ENCODE peak calls at places on chromosomes 13 and 19, in eight cellular contexts. P, Z, W, K, R, X, U and I are unnamed samples. For H3K27me3 and H3K36me3, the result is how much of the 10 kb centered on the place peaks cover.

GRCh38 chr13:28820099-28821051 is at the start of gene MTUS2:
- DNase-seq in P (peak), Z (no peak), W (peak), K (no peak), R (peak), X (no peak), U (no peak), I (peak)

GRCh38 chr13:20351279-20352022 is 119.3 kb upstream of the GJB6 start:
- DNase-seq in P (no peak), Z (peak), W (peak), K (no peak), R (no peak), X (no peak), U (no peak), I (no peak)

GRCh38 chr19:359653-359925 is 15.0 kb upstream of the MIER2 start:
- DNase-seq in P (no peak), Z (no peak), W (no peak), K (no peak), R (no peak), X (no peak), U (no peak), I (peak)

GRCh38 chr19:56199686-56200085 is 2.1 kb upstream of the ZSCAN5B start:
- DNase-seq in P (no peak), Z (no peak), W (no peak), K (no peak), R (no peak), X (no peak), U (no peak), I (no peak)

GRCh38 chr13:48580185-48580803 is 47.4 kb upstream of the RCBTB2 start:
- DNase-seq in P (peak), Z (peak), W (peak), K (peak), R (peak), X (peak), U (peak), I (peak)

GRCh38 chr19:52584686-52585085 is 14.6 kb downstream of the ZNF701 start:
- DNase-seq in P (no peak), Z (no peak), W (no peak), K (no peak), R (no peak), X (no peak), U (no peak), I (peak)

GRCh38 chr13:48220592-48221300 is 12.3 kb upstream of the ITM2B start:
- DNase-seq in P (no peak), Z (no peak), W (no peak), K (no peak), R (no peak), X (no peak), U (no peak), I (no peak)

GRCh38 chr19:14582894-14583340 is at the start of gene CLEC17A:
- DNase-seq in P (no peak), Z (no peak), W (no peak), K (no peak), R (no peak), X (no peak), U (no peak), I (peak)

GRCh38 chr13:62209539-62209938 is 793.9 kb upstream of the PCDH20 start:
- DNase-seq in P (no peak), Z (no peak), W (no peak), K (no peak), R (no peak), X (no peak), U (no peak), I (no peak)

GRCh38 chr19:47065242-47065641 is 16.8 kb upstream of the TMEM160 start:
- DNase-seq in P (no peak), Z (no peak), W (no peak), K (no peak), R (no peak), X (no peak), U (no peak), I (no peak)

DNA sequence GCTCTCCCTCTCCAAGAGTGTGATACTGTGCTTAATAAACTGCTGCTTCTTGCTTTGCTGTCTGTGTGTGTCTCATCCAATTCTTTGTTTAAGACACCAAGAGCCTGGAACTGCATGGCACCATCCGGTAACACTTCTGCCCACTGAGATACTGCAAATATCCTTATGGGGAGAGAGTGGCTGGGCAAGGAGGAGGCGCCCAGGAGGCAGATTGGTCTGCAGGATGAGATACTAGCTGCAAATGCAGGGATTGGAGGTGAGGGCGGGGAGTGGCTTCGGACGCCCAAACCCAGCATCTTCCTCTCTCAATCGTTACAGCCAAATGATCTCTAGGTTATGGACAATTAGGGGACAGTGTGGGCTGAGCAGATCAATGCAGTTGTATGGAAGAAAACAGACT is 1.7 kb upstream of the SIGLEC7 start:
- DNase-seq in P (peak), Z (no peak), W (no peak), K (no peak), R (no peak), X (no peak), U (no peak), I (peak)
- H3K4me3 ChIP-seq in P (no peak), Z (no peak), W (no peak), K (no peak), R (no peak), X (no peak), U (no peak), I (no peak)

DNA sequence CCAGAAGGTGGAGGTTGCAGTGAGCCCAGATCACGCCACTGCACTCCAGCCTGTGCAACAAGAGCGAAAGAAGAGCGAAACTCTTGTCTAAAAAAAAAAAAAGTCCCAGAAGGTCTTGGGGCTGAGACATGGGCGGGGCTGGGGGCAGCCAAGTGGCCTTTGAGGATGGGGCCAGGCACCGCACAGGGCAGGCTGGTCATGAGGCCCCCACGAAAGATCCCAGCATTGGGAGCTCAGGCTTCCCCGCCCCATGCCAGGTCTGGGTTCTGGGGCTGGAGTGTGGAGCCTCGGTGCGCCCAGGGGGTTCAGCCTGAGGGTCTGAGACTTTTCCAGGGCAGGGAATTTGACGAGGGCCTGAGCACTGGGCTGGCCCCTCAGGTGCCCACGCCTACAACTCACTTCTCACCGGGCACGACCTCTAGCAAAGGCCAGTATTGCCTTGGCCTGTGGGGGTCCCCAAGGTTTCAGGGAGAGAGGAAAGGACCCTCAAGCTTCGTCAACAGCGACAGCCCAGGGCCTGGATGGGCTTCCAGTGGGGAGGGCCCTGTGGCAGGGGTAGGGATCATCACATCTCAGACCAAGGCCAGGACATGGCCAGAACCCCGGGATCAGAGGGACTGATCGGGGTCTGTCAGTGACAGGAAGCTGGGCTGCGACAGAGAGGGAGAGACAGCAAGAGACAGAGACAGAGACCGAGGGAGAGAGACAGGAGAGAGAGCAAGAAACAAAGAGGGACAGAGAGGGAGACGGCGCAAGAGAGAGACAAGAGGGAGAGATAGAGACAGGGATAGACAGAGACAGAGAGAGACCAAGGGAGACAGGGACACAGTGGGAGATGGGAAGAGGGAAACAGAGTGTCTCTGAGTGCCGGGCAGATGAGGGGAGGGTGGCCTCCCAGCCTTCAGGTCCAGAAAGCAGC is 7.5 kb upstream of the MEX3D start:
- DNase-seq in P (no peak), Z (no peak), W (no peak), K (no peak), R (no peak), X (no peak), U (no peak), I (no peak)
- H3K27me3 ChIP-seq in P (under half), Z (under half), W (under half), K (under half), R (under half), X (under half), U (under half), I (under half)

DNA sequence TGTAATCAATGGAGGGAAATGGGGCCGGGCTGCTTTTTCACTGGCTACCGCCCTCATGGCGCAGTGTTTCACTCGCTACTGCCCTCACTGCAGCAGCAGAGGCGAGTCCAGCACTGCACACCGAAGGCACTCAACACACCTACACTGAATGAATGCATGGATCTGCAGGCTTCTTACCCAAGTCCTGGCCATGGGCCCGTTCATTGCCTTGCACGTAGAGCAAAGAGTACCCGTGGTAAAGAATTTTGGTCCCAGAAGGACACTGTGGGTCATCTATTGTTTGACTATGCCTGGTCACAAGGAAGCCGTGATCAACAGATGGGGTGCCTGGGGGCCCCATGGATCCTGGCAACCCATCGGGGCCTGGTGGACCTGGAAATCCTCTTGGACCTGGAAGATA is 144.9 kb downstream of the COL4A1 start:
- DNase-seq in P (no peak), Z (no peak), W (no peak), K (no peak), R (no peak), X (no peak), U (no peak), I (no peak)
- H3K36me3 ChIP-seq in P (under half), Z (half or more), W (under half), K (under half), R (under half), X (half or more), U (under half), I (under half)

DNA sequence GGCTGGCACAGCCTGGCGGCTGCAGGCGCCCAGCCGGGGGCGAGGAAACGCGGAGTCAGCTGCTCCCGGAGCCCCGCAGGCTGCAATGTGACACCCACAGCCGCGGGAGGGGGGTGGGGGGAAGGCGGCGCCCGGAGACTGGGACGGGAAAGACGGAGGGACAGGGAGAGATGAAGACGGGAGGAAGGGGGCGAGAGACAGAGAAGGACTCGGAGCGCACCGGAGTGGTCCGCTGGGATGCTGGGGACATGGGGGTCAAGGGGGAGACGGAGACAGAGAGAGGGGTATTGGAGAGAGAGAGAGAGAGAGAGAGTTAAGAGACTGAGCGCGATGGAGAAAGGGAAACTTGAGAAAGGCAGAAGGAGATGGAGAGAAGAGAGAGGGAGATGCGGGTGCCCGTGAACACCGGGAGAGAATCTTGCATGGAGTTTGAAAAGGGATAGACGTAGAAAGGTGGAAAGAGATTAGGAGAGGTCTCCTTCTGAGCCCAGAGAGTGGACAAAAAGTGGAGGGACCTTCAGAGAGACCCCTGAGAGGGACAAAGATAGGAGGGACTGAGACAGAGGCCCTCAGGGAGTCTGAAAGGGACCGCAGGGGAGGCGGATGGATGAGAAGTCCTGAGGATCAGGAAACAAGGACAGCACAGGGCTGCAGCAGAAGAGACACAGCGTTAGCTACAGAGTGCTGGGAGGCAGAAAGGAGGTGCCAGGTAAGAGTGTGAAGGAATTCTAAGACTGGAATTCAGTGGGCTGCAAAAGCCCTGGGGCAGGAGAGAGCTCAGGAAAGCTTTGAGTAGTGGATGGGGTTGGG is 1.0 kb downstream of the SCN1B start:
- DNase-seq in P (peak), Z (peak), W (peak), K (no peak), R (no peak), X (no peak), U (peak), I (peak)
- H3K4me3 ChIP-seq in P (peak), Z (peak), W (peak), K (peak), R (peak), X (peak), U (peak), I (peak)

GRCh38 chr13:76778906-76779305 is 107.3 kb downstream of the KCTD12 start:
- DNase-seq in P (no peak), Z (no peak), W (no peak), K (no peak), R (no peak), X (no peak), U (no peak), I (no peak)
- H3K27me3 ChIP-seq in P (under half), Z (under half), W (under half), K (under half), R (under half), X (under half), U (under half), I (under half)

DNA sequence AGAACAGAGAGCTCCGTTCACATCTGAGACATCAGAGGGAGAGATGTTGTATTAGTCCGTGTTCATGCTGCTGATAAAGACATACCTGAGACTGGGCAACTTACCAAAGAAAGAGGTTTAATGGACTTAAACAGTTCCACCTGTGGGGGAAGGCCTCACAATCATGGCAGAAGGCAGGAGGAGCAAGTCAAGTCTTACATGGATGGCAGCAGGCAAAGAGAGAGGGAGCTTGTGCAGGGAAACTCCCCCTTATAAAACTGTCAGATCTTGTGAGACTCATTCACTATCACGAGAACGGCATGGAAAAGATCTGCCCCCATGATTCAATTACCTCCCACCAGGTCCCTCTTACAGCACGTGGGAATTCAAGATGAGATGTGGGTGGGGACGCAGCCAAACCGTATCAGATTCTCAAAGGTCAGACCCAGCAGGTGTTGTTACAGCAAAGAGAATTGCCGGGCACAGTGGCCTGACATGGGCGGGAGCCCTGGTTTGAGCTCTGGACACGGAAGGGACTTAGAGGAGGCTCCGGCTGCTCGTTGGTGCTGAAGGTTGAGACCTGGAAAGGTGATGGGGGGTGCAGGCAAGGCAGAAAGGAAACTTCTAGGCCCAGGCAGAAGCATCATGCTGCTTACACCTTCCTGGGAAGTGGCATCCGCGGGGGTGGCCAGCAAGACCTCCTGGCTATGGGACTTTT is 33.1 kb downstream of the PEX11G start:
- DNase-seq in P (no peak), Z (no peak), W (no peak), K (no peak), R (no peak), X (no peak), U (no peak), I (no peak)
- H3K36me3 ChIP-seq in P (under half), Z (half or more), W (under half), K (under half), R (under half), X (half or more), U (under half), I (under half)